ENCODE peak calls at places on chromosomes 16 and 17, in seven cellular contexts. One of them, this sample, is unnamed. For H3K4me1, the result is how much of the 10 kb centered on the place peaks cover.

GRCh38 chr17:40304464-40304863 is 4.5 kb upstream of the RARA start:
- DNase-seq in A549: no peak
- DNase-seq in sigmoid colon: peak
- DNase-seq in upper lobe of right lung: no peak
- DNase-seq in esophagus squamous epithelium: no peak
- DNase-seq in heart right ventricle: no peak
- DNase-seq in fibroblast of lung: peak
- DNase-seq in this sample: no peak

GRCh38 chr16:58678716-58679115 is 5.9 kb downstream of the SLC38A7 start:
- DNase-seq in A549: peak
- DNase-seq in sigmoid colon: peak
- DNase-seq in upper lobe of right lung: no peak
- DNase-seq in esophagus squamous epithelium: no peak
- DNase-seq in heart right ventricle: peak
- DNase-seq in fibroblast of lung: no peak
- DNase-seq in this sample: no peak

GRCh38 chr17:42200702-42201101 is 6.4 kb upstream of the GHDC start:
- DNase-seq in A549: no peak
- DNase-seq in sigmoid colon: no peak
- DNase-seq in upper lobe of right lung: no peak
- DNase-seq in esophagus squamous epithelium: no peak
- DNase-seq in heart right ventricle: peak
- DNase-seq in fibroblast of lung: peak
- DNase-seq in this sample: peak

GRCh38 chr16:72876221-72876620 is 171.7 kb downstream of the ZFHX3 start:
- DNase-seq in A549: no peak
- DNase-seq in sigmoid colon: peak
- DNase-seq in upper lobe of right lung: peak
- DNase-seq in esophagus squamous epithelium: no peak
- DNase-seq in heart right ventricle: peak
- DNase-seq in fibroblast of lung: peak
- DNase-seq in this sample: no peak

GRCh38 chr17:17419621-17420020 is 57.2 kb upstream of the MED9 start:
- DNase-seq in A549: no peak
- DNase-seq in sigmoid colon: peak
- DNase-seq in upper lobe of right lung: peak
- DNase-seq in esophagus squamous epithelium: no peak
- DNase-seq in heart right ventricle: no peak
- DNase-seq in fibroblast of lung: no peak
- DNase-seq in this sample: no peak

GRCh38 chr16:69465083-69465721 is 40.8 kb downstream of the CYB5B start:
- DNase-seq in A549: peak
- DNase-seq in sigmoid colon: no peak
- DNase-seq in upper lobe of right lung: no peak
- DNase-seq in esophagus squamous epithelium: no peak
- DNase-seq in heart right ventricle: no peak
- DNase-seq in fibroblast of lung: peak
- DNase-seq in this sample: peak

GRCh38 chr16:66935319-66936011 is at the start of gene CES2:
- DNase-seq in A549: no peak
- DNase-seq in sigmoid colon: no peak
- DNase-seq in upper lobe of right lung: no peak
- DNase-seq in esophagus squamous epithelium: no peak
- DNase-seq in heart right ventricle: peak
- DNase-seq in fibroblast of lung: peak
- DNase-seq in this sample: no peak

GRCh38 chr16:11683140-11683539 is 14.9 kb downstream of the SNN start:
- DNase-seq in A549: no peak
- DNase-seq in sigmoid colon: peak
- DNase-seq in upper lobe of right lung: no peak
- DNase-seq in esophagus squamous epithelium: no peak
- DNase-seq in heart right ventricle: no peak
- DNase-seq in fibroblast of lung: no peak
- DNase-seq in this sample: no peak

GRCh38 chr16:47142469-47143328 is 1.0 kb downstream of the NETO2 start:
- DNase-seq in A549: peak
- DNase-seq in sigmoid colon: no peak
- DNase-seq in upper lobe of right lung: peak
- DNase-seq in esophagus squamous epithelium: no peak
- DNase-seq in heart right ventricle: peak
- DNase-seq in fibroblast of lung: peak
- DNase-seq in this sample: peak

GRCh38 chr17:66604381-66604780 is 230.5 kb upstream of the CACNG5 start:
- DNase-seq in A549: no peak
- DNase-seq in sigmoid colon: no peak
- DNase-seq in upper lobe of right lung: no peak
- DNase-seq in esophagus squamous epithelium: no peak
- DNase-seq in heart right ventricle: no peak
- DNase-seq in fibroblast of lung: peak
- DNase-seq in this sample: no peak

GRCh38 chr17:55577011-55577586 is 65.8 kb upstream of the SMIM36 start:
- DNase-seq in A549: no peak
- DNase-seq in sigmoid colon: peak
- DNase-seq in upper lobe of right lung: no peak
- DNase-seq in esophagus squamous epithelium: no peak
- DNase-seq in heart right ventricle: peak
- DNase-seq in fibroblast of lung: peak
- DNase-seq in this sample: no peak

GRCh38 chr17:62670202-62670821 is 42.8 kb downstream of the MRC2 start:
- DNase-seq in A549: no peak
- DNase-seq in sigmoid colon: peak
- DNase-seq in upper lobe of right lung: no peak
- DNase-seq in esophagus squamous epithelium: no peak
- DNase-seq in heart right ventricle: no peak
- DNase-seq in fibroblast of lung: no peak
- DNase-seq in this sample: no peak

GRCh38 chr17:52383493-52384100 is 225.1 kb upstream of the CA10 start:
- DNase-seq in A549: peak
- DNase-seq in sigmoid colon: no peak
- DNase-seq in upper lobe of right lung: no peak
- DNase-seq in esophagus squamous epithelium: no peak
- DNase-seq in heart right ventricle: no peak
- DNase-seq in fibroblast of lung: peak
- DNase-seq in this sample: peak

GRCh38 chr16:10647721-10648296 is 46.9 kb downstream of the TEKT5 start:
- DNase-seq in A549: no peak
- DNase-seq in sigmoid colon: no peak
- DNase-seq in upper lobe of right lung: no peak
- DNase-seq in esophagus squamous epithelium: no peak
- DNase-seq in heart right ventricle: no peak
- DNase-seq in fibroblast of lung: peak
- DNase-seq in this sample: no peak

GRCh38 chr16:54244061-54244886 is 42.3 kb downstream of the IRX3 start:
- DNase-seq in A549: no peak
- DNase-seq in sigmoid colon: no peak
- DNase-seq in upper lobe of right lung: no peak
- DNase-seq in esophagus squamous epithelium: no peak
- DNase-seq in heart right ventricle: no peak
- DNase-seq in fibroblast of lung: no peak
- DNase-seq in this sample: no peak

GRCh38 chr17:77315551-77316190 is 174.9 kb downstream of the SEC14L1 start:
- DNase-seq in A549: no peak
- DNase-seq in sigmoid colon: peak
- DNase-seq in upper lobe of right lung: peak
- DNase-seq in esophagus squamous epithelium: no peak
- DNase-seq in heart right ventricle: no peak
- DNase-seq in fibroblast of lung: peak
- DNase-seq in this sample: peak

GRCh38 chr17:2111691-2112090 is 56.8 kb downstream of the HIC1 start:
- DNase-seq in A549: no peak
- DNase-seq in sigmoid colon: no peak
- DNase-seq in upper lobe of right lung: no peak
- DNase-seq in esophagus squamous epithelium: no peak
- DNase-seq in heart right ventricle: no peak
- DNase-seq in fibroblast of lung: peak
- DNase-seq in this sample: no peak

DNA sequence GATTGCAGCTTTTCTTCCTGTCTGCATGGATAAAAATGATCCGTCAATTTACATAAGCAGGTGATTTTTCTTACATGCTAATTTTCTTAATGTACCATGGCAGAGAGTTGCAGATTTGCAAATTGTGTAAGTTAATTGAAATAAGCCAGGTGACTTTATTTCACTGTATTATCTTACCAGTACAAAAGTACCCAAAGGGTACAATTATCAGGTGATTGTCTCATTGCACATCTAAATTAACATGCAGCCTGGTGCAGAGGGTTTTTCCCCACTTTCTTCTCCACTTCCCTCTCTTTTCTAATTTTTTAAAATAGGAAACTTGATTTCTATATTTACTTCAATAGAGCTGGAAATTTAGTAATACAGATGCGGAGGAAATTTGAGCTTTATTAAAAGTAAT is 11.2 kb downstream of the NLK start:
- DNase-seq in A549: no peak
- DNase-seq in sigmoid colon: no peak
- DNase-seq in upper lobe of right lung: no peak
- DNase-seq in esophagus squamous epithelium: no peak
- DNase-seq in heart right ventricle: no peak
- DNase-seq in fibroblast of lung: no peak
- DNase-seq in this sample: no peak
- H3K4me1 ChIP-seq in A549: under half
- H3K4me1 ChIP-seq in sigmoid colon: half or more
- H3K4me1 ChIP-seq in upper lobe of right lung: under half
- H3K4me1 ChIP-seq in esophagus squamous epithelium: under half
- H3K4me1 ChIP-seq in heart right ventricle: under half
- H3K4me1 ChIP-seq in fibroblast of lung: under half
- H3K4me1 ChIP-seq in this sample: under half

DNA sequence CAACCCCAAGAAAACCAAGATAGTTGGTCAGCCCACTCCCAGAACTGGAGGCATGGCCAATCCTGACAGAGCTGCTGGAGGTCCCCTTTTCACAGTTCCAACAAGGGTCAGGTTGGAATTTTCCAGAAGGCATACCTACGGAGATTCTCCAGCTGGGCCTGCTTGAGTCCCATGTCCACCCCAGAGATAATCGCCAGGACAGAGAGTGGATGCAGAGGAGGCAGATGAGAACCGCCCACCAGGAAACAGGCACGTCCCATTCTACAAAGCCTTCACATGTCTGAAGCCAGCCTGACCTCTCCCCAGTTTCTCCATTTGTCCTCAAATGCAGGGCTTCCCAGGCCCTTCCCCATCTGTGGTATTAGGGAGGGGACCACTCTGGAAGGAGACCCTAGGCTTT is 47.4 kb upstream of the SMURF2 start:
- DNase-seq in A549: no peak
- DNase-seq in sigmoid colon: no peak
- DNase-seq in upper lobe of right lung: no peak
- DNase-seq in esophagus squamous epithelium: no peak
- DNase-seq in heart right ventricle: no peak
- DNase-seq in fibroblast of lung: no peak
- DNase-seq in this sample: no peak
- H3K4me1 ChIP-seq in A549: under half
- H3K4me1 ChIP-seq in sigmoid colon: under half
- H3K4me1 ChIP-seq in upper lobe of right lung: under half
- H3K4me1 ChIP-seq in esophagus squamous epithelium: under half
- H3K4me1 ChIP-seq in heart right ventricle: under half
- H3K4me1 ChIP-seq in fibroblast of lung: under half
- H3K4me1 ChIP-seq in this sample: under half

GRCh38 chr17:51260237-51260959 is at the start of gene UTP18:
- DNase-seq in A549: peak
- DNase-seq in sigmoid colon: peak
- DNase-seq in upper lobe of right lung: peak
- DNase-seq in esophagus squamous epithelium: peak
- DNase-seq in heart right ventricle: peak
- DNase-seq in fibroblast of lung: peak
- DNase-seq in this sample: peak
- H3K4me1 ChIP-seq in A549: half or more
- H3K4me1 ChIP-seq in sigmoid colon: half or more
- H3K4me1 ChIP-seq in upper lobe of right lung: under half
- H3K4me1 ChIP-seq in esophagus squamous epithelium: half or more
- H3K4me1 ChIP-seq in heart right ventricle: under half
- H3K4me1 ChIP-seq in fibroblast of lung: under half
- H3K4me1 ChIP-seq in this sample: under half

GRCh38 chr17:44906987-44907681 is 7.9 kb upstream of the EFTUD2 start:
- DNase-seq in A549: no peak
- DNase-seq in sigmoid colon: no peak
- DNase-seq in upper lobe of right lung: no peak
- DNase-seq in esophagus squamous epithelium: no peak
- DNase-seq in heart right ventricle: no peak
- DNase-seq in fibroblast of lung: no peak
- DNase-seq in this sample: no peak
- H3K4me1 ChIP-seq in A549: half or more
- H3K4me1 ChIP-seq in sigmoid colon: under half
- H3K4me1 ChIP-seq in upper lobe of right lung: under half
- H3K4me1 ChIP-seq in esophagus squamous epithelium: under half
- H3K4me1 ChIP-seq in heart right ventricle: under half
- H3K4me1 ChIP-seq in fibroblast of lung: under half
- H3K4me1 ChIP-seq in this sample: under half

GRCh38 chr17:78395186-78395585 is 16.7 kb downstream of the PGS1 start:
- DNase-seq in A549: no peak
- DNase-seq in sigmoid colon: no peak
- DNase-seq in upper lobe of right lung: no peak
- DNase-seq in esophagus squamous epithelium: no peak
- DNase-seq in heart right ventricle: no peak
- DNase-seq in fibroblast of lung: no peak
- DNase-seq in this sample: no peak
- H3K4me1 ChIP-seq in A549: under half
- H3K4me1 ChIP-seq in sigmoid colon: under half
- H3K4me1 ChIP-seq in upper lobe of right lung: half or more
- H3K4me1 ChIP-seq in esophagus squamous epithelium: half or more
- H3K4me1 ChIP-seq in heart right ventricle: under half
- H3K4me1 ChIP-seq in fibroblast of lung: under half
- H3K4me1 ChIP-seq in this sample: under half

DNA sequence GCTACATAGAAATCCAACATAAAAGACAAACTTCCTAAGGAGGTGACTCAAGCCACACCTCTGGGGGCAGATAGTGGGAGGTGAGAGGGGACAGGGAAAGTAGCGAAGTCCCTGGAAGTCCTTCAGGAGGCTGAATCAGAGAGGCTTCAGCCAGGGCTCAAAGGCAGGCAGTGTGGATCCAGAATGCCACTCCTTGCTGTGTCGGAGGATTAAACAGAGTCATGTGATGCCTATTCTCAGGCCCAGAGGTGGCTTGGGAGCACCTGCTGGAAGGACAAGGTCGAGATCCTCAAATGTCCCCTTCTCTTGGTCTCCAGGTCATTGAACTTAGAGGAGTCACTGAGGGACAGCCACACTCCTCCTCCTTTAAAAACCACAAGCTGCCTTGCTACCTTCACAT is 391.1 kb downstream of the SOX9 start:
- DNase-seq in A549: no peak
- DNase-seq in sigmoid colon: no peak
- DNase-seq in upper lobe of right lung: no peak
- DNase-seq in esophagus squamous epithelium: no peak
- DNase-seq in heart right ventricle: no peak
- DNase-seq in fibroblast of lung: no peak
- DNase-seq in this sample: no peak
- H3K4me1 ChIP-seq in A549: half or more
- H3K4me1 ChIP-seq in sigmoid colon: under half
- H3K4me1 ChIP-seq in upper lobe of right lung: under half
- H3K4me1 ChIP-seq in esophagus squamous epithelium: half or more
- H3K4me1 ChIP-seq in heart right ventricle: under half
- H3K4me1 ChIP-seq in fibroblast of lung: under half
- H3K4me1 ChIP-seq in this sample: under half